ENCODE peak calls at places on chromosomes 7 and 10, in five cellular contexts. J, G, X, P and H are unnamed samples.
A peak's percentile ranks its signal among the peaks of the same experiment; 100 is the strongest.

GRCh38 chr10:114957673-114958072 is 19.7 kb downstream of the TRUB1 start:
- DNase-seq in G (peak; percentile 13), X (no peak), P (no peak), J (no peak), H (no peak)

GRCh38 chr7:18228686-18229085 is 201.0 kb upstream of the PRPS1L1 start:
- DNase-seq in J (no peak), G (no peak), P (no peak), X (no peak), H (no peak)

GRCh38 chr10:4195214-4195613 is 410.2 kb upstream of the KLF6 start:
- DNase-seq in X (no peak), G (peak; percentile 78), P (no peak), J (no peak), H (peak; percentile 44)

GRCh38 chr7:116843373-116843772 is 19.0 kb upstream of the CAPZA2 start:
- DNase-seq in X (peak; percentile 26), J (no peak), P (peak; percentile 25), G (no peak), H (no peak)

GRCh38 chr10:96299383-96299782 is 4.9 kb upstream of the DNTT start:
- DNase-seq in X (no peak), P (no peak), G (no peak), J (no peak), H (no peak)

GRCh38 chr7:11706666-11707605 is 125.1 kb downstream of the THSD7A start:
- DNase-seq in G (peak; percentile 46), J (no peak), P (no peak), X (no peak), H (no peak)

GRCh38 chr10:100826983-100827818 is 81.8 kb downstream of the PAX2 start:
- DNase-seq in G (no peak), X (no peak), P (no peak), J (no peak), H (no peak)

GRCh38 chr7:36677769-36678435 is 46.4 kb downstream of the AOAH start:
- DNase-seq in P (no peak), X (no peak), J (no peak), G (no peak), H (no peak)

GRCh38 chr7:44212018-44212417 is 11.2 kb downstream of the YKT6 start:
- DNase-seq in X (no peak), P (no peak), J (peak; percentile 15), G (no peak), H (no peak)
- H3K27ac ChIP-seq in X (no peak overlapping the region), P (no peak overlapping the region), J (no peak overlapping the region), G (no peak overlapping the region), H (no peak overlapping the region)

DNA sequence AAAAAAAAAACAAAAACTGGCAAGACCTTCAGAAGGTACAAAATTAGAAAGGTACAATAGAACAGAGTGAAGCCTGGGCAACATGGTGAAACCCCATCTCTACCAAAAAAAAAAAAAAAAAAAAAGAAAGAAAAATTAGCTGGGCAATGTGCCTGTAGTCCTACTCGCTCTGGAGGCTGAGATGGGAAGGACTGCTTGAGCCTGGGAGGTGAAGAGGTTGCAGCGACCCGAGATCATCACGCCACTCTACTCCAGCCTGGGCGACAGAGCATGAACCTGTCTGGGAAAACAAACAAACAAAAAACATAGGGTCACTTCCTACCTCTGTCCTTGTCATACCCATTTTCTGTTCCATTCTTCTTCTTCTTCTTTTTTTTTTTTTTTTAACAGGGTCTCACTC is 45.6 kb upstream of the DLG5 start:
- DNase-seq in J (no peak), G (no peak), X (no peak), P (no peak), H (no peak)
- H3K27ac ChIP-seq in J (peak overlapping the region; percentile 68), G (no peak overlapping the region), X (peak overlapping the region; percentile 81), P (peak overlapping the region; percentile 70), H (no peak overlapping the region)

DNA sequence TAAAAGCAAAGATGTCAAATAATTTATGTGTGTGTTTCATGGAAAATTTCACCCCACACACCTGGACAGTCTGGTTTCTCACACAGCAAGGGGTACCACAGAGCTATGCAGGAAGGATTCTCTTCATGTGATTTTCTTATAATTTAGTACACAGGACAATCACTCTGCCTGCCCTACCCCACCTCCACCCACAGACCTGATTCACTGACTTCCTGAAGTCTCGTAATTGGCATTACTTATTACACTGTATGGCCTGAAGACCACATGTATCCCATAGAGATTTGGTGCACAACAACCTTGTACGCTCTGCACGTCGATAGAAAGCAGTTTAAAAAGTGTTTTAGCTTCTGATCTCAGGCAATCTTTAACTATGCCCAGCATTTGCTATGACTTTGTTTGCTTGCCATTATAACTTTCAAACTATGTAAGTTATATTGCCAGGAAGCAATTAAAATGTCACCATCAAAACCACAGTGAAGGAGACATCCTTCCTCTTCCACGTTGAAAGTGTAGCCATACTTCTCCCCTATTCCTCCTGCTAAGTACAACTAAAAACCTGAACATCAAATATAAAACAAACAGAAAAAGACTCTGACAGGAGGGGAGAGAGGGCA is 279.4 kb upstream of the IMMP2L start:
- DNase-seq in J (no peak), G (no peak), X (no peak), P (no peak), H (no peak)
- H3K27ac ChIP-seq in J (no peak overlapping the region), G (no peak overlapping the region), X (no peak overlapping the region), P (no peak overlapping the region), H (no peak overlapping the region)

GRCh38 chr10:63132651-63133055 is 475 bp upstream of the NRBF2 start:
- DNase-seq in X (no peak), G (no peak), P (no peak), J (no peak), H (no peak)
- H3K27ac ChIP-seq in X (peak overlapping the region; percentile 93), G (no peak overlapping the region), P (peak overlapping the region; percentile 91), J (peak overlapping the region; percentile 94), H (peak overlapping the region; percentile 91)

DNA sequence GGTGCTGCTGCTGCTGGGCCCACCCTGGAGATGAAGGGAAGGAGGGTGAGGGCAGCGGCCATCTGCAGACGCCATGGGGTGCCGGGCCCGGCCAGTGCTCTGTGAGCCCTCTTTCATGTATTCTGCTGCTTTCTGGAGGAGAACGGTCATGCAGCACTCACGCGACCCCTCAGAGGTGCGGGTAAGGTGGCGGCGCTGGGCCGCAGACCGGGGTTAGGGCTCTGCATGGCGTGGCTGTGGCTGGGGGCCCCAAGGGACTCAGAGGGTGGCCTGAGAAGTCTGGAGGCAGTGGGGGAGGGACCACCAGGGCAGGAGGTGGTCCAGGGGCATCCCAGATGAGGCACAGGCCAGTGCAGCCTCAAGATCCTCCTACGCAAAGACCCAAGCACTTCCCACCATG is 275.5 kb downstream of the ELFN1 start:
- DNase-seq in G (no peak), J (peak; percentile 34), X (no peak), P (peak; percentile 13), H (no peak)
- H3K27ac ChIP-seq in G (no peak overlapping the region), J (no peak overlapping the region), X (no peak overlapping the region), P (no peak overlapping the region), H (no peak overlapping the region)

GRCh38 chr7:100472121-100472851 is 6.7 kb downstream of the TSC22D4 start:
- DNase-seq in P (no peak), X (no peak), J (no peak), G (no peak), H (no peak)
- H3K27ac ChIP-seq in P (peak overlapping the region; percentile 67), X (peak overlapping the region; percentile 65), J (peak overlapping the region; percentile 20), G (no peak overlapping the region), H (no peak overlapping the region)

GRCh38 chr7:139646566-139646965 is 123.1 kb downstream of the CLEC2L start:
- DNase-seq in P (no peak), J (no peak), X (no peak), G (no peak), H (no peak)

GRCh38 chr7:139648617-139648932 is 125.1 kb downstream of the CLEC2L start:
- DNase-seq in X (no peak), P (no peak), J (no peak), G (no peak), H (no peak)

GRCh38 chr7:139648941-139649425 is 125.5 kb downstream of the CLEC2L start:
- DNase-seq in P (no peak), G (no peak), X (no peak), J (no peak), H (no peak)

GRCh38 chr7:139647085-139647484 is 123.6 kb downstream of the CLEC2L start:
- DNase-seq in P (no peak), J (no peak), X (no peak), G (no peak), H (no peak)

GRCh38 chr7:139647812-139648616 is 124.5 kb downstream of the CLEC2L start:
- DNase-seq in P (no peak), X (no peak), G (no peak), J (no peak), H (no peak)
- H3K27ac ChIP-seq in P (peak overlapping the region; percentile 83), X (peak overlapping the region; percentile 72), G (no peak overlapping the region), J (peak overlapping the region; percentile 62), H (no peak overlapping the region)

GRCh38 chr10:14925268-14925667 is 28.6 kb downstream of the DCLRE1C start:
- DNase-seq in X (no peak), J (no peak), P (no peak), G (no peak), H (no peak)

GRCh38 chr10:14923972-14924371 is 29.9 kb downstream of the DCLRE1C start:
- DNase-seq in X (no peak), P (no peak), J (no peak), G (no peak), H (no peak)

GRCh38 chr10:14926061-14926470 is 27.8 kb downstream of the DCLRE1C start:
- DNase-seq in J (no peak), X (no peak), P (no peak), G (peak; percentile 6), H (peak; percentile 66)

DNA sequence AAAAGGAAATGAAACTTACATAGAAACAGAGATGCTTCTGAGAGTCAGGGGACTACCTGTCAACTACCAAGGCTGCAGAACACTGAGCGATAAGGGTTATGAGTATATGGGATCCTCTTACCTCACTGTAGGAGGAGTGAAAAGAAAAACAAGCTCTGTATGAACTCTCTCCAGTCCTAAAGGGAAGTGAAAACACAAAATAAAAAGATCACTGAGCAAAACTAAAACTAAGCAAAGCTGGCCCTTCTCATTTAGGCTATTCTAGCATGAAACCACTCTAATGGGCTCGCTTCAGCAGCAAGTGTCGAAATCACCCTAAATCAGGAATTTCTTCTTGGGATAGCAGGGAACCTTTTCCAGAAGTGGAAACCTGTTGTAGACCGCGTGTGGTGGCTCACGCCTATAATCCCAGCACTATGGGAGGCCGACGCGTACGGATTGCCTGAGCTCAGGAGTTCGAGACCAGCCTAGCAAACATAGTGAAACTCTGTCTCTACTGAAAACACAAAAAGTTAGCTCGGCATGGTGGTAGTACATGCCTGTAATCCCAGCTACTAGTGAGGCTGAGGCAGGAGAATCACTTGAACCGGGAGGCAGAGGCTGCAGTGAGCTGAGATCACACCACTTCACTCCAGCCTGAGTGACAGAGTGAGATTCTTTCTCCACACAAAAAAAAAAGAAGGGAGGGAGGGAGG is 27.0 kb downstream of the DCLRE1C start:
- DNase-seq in X (no peak), J (no peak), P (no peak), G (no peak), H (no peak)
- H3K27ac ChIP-seq in X (no peak overlapping the region), J (no peak overlapping the region), P (no peak overlapping the region), G (no peak overlapping the region), H (peak overlapping the region; percentile 49)